ENCODE peak calls at places on chromosomes 2 and 18, in nine cellular contexts. R is CD8-positive, alpha-beta memory T cell; M is NCI-H1436; H is GM10248; Y is GM04504; E is activated naive CD8-positive, alpha-beta T cell treated with anti-CD3 and anti-CD28 coated beads for 36 hours; B is activated CD8-positive, alpha-beta memory T cell treated with anti-CD3 and anti-CD28 coated beads for 48 hours; D is endodermal cell; P is psoas muscle. J is an unnamed sample.

GRCh38 chr2:6896930-6897759 is 19.6 kb downstream of the RSAD2 start:
- DNase-seq in P (no peak), Y (peak; percentile 12), B (no peak), H (peak; percentile 31), D (no peak), E (no peak), R (no peak), M (no peak), J (no peak)

GRCh38 chr2:197480165-197481036 is 19.2 kb downstream of the HSPD1 start:
- DNase-seq in R (no peak), P (no peak), M (no peak), E (no peak), Y (no peak), B (no peak), H (no peak), D (no peak), J (no peak)

GRCh38 chr2:73888388-73888787 is 4.4 kb upstream of the ACTG2 start:
- DNase-seq in E (no peak), P (no peak), D (no peak), R (no peak), H (no peak), Y (no peak), B (no peak), M (no peak), J (no peak)

GRCh38 chr2:111957872-111958354 is 59.5 kb downstream of the MERTK start:
- DNase-seq in R (no peak), H (no peak), B (no peak), Y (no peak), D (no peak), P (no peak), M (no peak), E (no peak), J (no peak)

GRCh38 chr2:229861431-229861830 is 60.4 kb downstream of the TRIP12 start:
- DNase-seq in H (no peak), P (no peak), D (no peak), M (no peak), B (no peak), E (no peak), Y (no peak), R (no peak), J (no peak)

GRCh38 chr2:216408426-216409315 is 3.6 kb upstream of the SMARCAL1 start:
- DNase-seq in Y (no peak), P (no peak), R (no peak), B (no peak), D (peak; percentile 71), E (no peak), H (no peak), M (no peak), J (no peak)

GRCh38 chr18:58860747-58861224 is 3.9 kb upstream of the ZNF532 start:
- DNase-seq in E (no peak), Y (no peak), R (no peak), P (no peak), B (no peak), H (no peak), D (no peak), M (no peak), J (no peak)

GRCh38 chr2:138829326-138829725 is 49.1 kb upstream of the NXPH2 start:
- DNase-seq in M (no peak), E (peak; percentile 18), H (peak; percentile 9), P (no peak), B (no peak), R (no peak), D (peak; percentile 91), Y (no peak), J (peak; percentile 16)

GRCh38 chr2:42125887-42126594 is 43.1 kb upstream of the EML4 start:
- DNase-seq in B (no peak), H (no peak), P (no peak), M (no peak), E (no peak), Y (no peak), D (peak; percentile 61), R (no peak), J (no peak)

GRCh38 chr2:204871246-204871953 is 326.1 kb downstream of the PARD3B start:
- DNase-seq in P (no peak), E (no peak), M (no peak), B (no peak), H (no peak), Y (peak; percentile 26), R (no peak), D (no peak), J (no peak)

GRCh38 chr2:170029551-170029950 is 148.4 kb upstream of the MYO3B start:
- DNase-seq in Y (no peak), M (no peak), B (no peak), E (no peak), D (no peak), P (no peak), R (no peak), H (no peak), J (no peak)

GRCh38 chr2:101628050-101628392 is 69.5 kb upstream of the MAP4K4 start:
- DNase-seq in P (no peak), R (no peak), B (no peak), Y (no peak), D (peak; percentile 22), M (no peak), H (no peak), E (no peak), J (no peak)

J was measured in activated naive CD4-positive, alpha-beta T cell treated with Interleukin-2 at 50 U/mL for 16 hours.